ENCODE peak calls at places on chromosomes 11 and 22, in five cellular contexts. B is neuronal stem cell, W is skeletal muscle cell, Q is HFF-Myc, M is HT1080. J is an unnamed sample.

GRCh38 chr11:64358907-64359711 is at the start of gene RPS6KA4:
- DNase-seq in B (peak; percentile 57), W (no peak), Q (no peak), M (peak; percentile 60), J (peak; percentile 81)

GRCh38 chr11:132396318-132396717 is 1025.9 kb downstream of the NTM start:
- DNase-seq in B (no peak), W (no peak), Q (no peak), M (no peak), J (no peak)

GRCh38 chr11:93567406-93567819 is 24.2 kb upstream of the SMCO4 start:
- DNase-seq in B (no peak), W (no peak), Q (no peak), M (peak; percentile 44), J (no peak)

GRCh38 chr22:44721206-44721605 is 19.2 kb downstream of the PRR5 start:
- DNase-seq in B (peak; percentile 48), W (no peak), Q (no peak), M (peak; percentile 28), J (no peak)

GRCh38 chr11:43359432-43359818 is 705 bp downstream of the TTC17 start:
- DNase-seq in B (peak; percentile 23), W (no peak), Q (no peak), M (peak; percentile 44), J (peak; percentile 47)

GRCh38 chr11:40118780-40119179 is 1340.7 kb downstream of the LRRC4C start:
- DNase-seq in B (no peak), W (no peak), Q (no peak), M (no peak), J (no peak)

GRCh38 chr11:84056696-84057095 is 770.5 kb upstream of the CCDC90B start:
- DNase-seq in B (no peak), W (no peak), Q (no peak), M (no peak), J (no peak)

GRCh38 chr11:130435671-130436070 is 7.3 kb upstream of the ADAMTS8 start:
- DNase-seq in B (no peak), W (no peak), Q (no peak), M (peak; percentile 23), J (peak; percentile 53)

GRCh38 chr11:33531743-33532181 is 168.9 kb downstream of the C11orf91 start:
- DNase-seq in B (no peak), W (peak; percentile 95), Q (no peak), M (peak; percentile 92), J (peak; percentile 94)

GRCh38 chr22:46974077-46974476 is 211.6 kb downstream of the TBC1D22A start:
- DNase-seq in B (no peak), W (no peak), Q (no peak), M (no peak), J (no peak)

GRCh38 chr22:30755760-30756124 is 61.1 kb downstream of the OSBP2 start:
- DNase-seq in B (no peak), W (no peak), Q (no peak), M (no peak), J (no peak)

GRCh38 chr22:17412232-17412631 is 43.0 kb downstream of the CECR2 start:
- DNase-seq in B (no peak), W (no peak), Q (no peak), M (no peak), J (no peak)

GRCh38 chr22:24247011-24247507 is 2.2 kb upstream of the GGT5 start:
- DNase-seq in B (no peak), W (no peak), Q (no peak), M (no peak), J (peak; percentile 27)

GRCh38 chr11:68551223-68551622 is 90.7 kb downstream of the PPP6R3 start:
- DNase-seq in B (no peak), W (no peak), Q (no peak), M (no peak), J (no peak)

GRCh38 chr11:2103666-2104523 is 35.3 kb downstream of the IGF2 start:
- DNase-seq in B (no peak), W (no peak), Q (no peak), M (no peak), J (no peak)

GRCh38 chr11:9293646-9294045 is 20.7 kb downstream of the TMEM41B start:
- DNase-seq in B (no peak), W (no peak), Q (no peak), M (no peak), J (no peak)

GRCh38 chr11:61041755-61042518 is 60.4 kb upstream of the CD5 start:
- DNase-seq in B (peak; percentile 35), W (no peak), Q (no peak), M (peak; percentile 20), J (peak; percentile 7)

GRCh38 chr11:118841469-118842222 is 42.0 kb upstream of the CXCR5 start:
- DNase-seq in B (no peak), W (no peak), Q (no peak), M (no peak), J (no peak)

GRCh38 chr11:21229224-21229623 is 559.8 kb downstream of the NELL1 start:
- DNase-seq in B (no peak), W (no peak), Q (no peak), M (no peak), J (no peak)

GRCh38 chr22:36764641-36765040 is 11.3 kb downstream of the IFT27 start:
- DNase-seq in B (no peak), W (no peak), Q (no peak), M (no peak), J (no peak)

GRCh38 chr22:19805821-19806212 is 45.2 kb downstream of the TBX1 start:
- DNase-seq in B (no peak), W (no peak), Q (no peak), M (no peak), J (peak; percentile 59)

GRCh38 chr11:132504501-132505041 is 1027.7 kb downstream of the OPCML start:
- DNase-seq in B (no peak), W (no peak), Q (no peak), M (no peak), J (no peak)

GRCh38 chr11:44868455-44869421 is 81.9 kb downstream of the TP53I11 start:
- DNase-seq in B (no peak), W (no peak), Q (no peak), M (no peak), J (no peak)

GRCh38 chr11:58900479-58901420 is 38.5 kb upstream of the GLYATL1 start:
- DNase-seq in B (peak; percentile 92), W (no peak), Q (no peak), M (peak; percentile 54), J (peak; percentile 71)

GRCh38 chr22:32375678-32376450 is 18.2 kb downstream of the RFPL3 start:
- DNase-seq in B (no peak), W (no peak), Q (no peak), M (no peak), J (no peak)

GRCh38 chr11:94641167-94641761 is 74.1 kb downstream of the PIWIL4 start:
- DNase-seq in B (no peak), W (no peak), Q (no peak), M (no peak), J (no peak)

GRCh38 chr22:29325356-29325755 is 9.9 kb upstream of the RASL10A start:
- DNase-seq in B (no peak), W (no peak), Q (no peak), M (no peak), J (no peak)

GRCh38 chr22:26785942-26786341 is 128.6 kb downstream of the MIAT start:
- DNase-seq in B (no peak), W (no peak), Q (no peak), M (no peak), J (no peak)

GRCh38 chr22:19942886-19943664 is 1.5 kb upstream of the TXNRD2 start:
- DNase-seq in B (no peak), W (peak; percentile 68), Q (peak; percentile 65), M (peak; percentile 47), J (peak; percentile 87)

GRCh38 chr11:17014321-17014773 is at the start of gene PLEKHA7:
- DNase-seq in B (peak; percentile 21), W (no peak), Q (no peak), M (no peak), J (no peak)

GRCh38 chr22:24728790-24729637 is 45.5 kb downstream of the PIWIL3 start:
- DNase-seq in B (no peak), W (peak; percentile 10), Q (no peak), M (no peak), J (no peak)

GRCh38 chr11:95413761-95414160 is 182.8 kb upstream of the SESN3 start:
- DNase-seq in B (no peak), W (no peak), Q (no peak), M (no peak), J (no peak)

GRCh38 chr11:96664108-96664507 is 274.3 kb downstream of the JRKL start:
- DNase-seq in B (no peak), W (no peak), Q (no peak), M (no peak), J (no peak)

GRCh38 chr11:129364143-129364654 is 11.4 kb upstream of the BARX2 start:
- DNase-seq in B (peak; percentile 87), W (peak; percentile 49), Q (peak; percentile 56), M (peak; percentile 78), J (peak; percentile 85)

GRCh38 chr11:133835258-133836075 is 9.8 kb downstream of the SPATA19 start:
- DNase-seq in B (peak; percentile 78), W (peak; percentile 4), Q (peak; percentile 7), M (peak; percentile 70), J (peak; percentile 55)

GRCh38 chr22:44244265-44244822 is 63.6 kb downstream of the PARVG start:
- DNase-seq in B (no peak), W (no peak), Q (no peak), M (no peak), J (no peak)

GRCh38 chr11:78344114-78344513 is 73.5 kb downstream of the GAB2 start:
- DNase-seq in B (no peak), W (no peak), Q (no peak), M (no peak), J (no peak)

GRCh38 chr11:109808569-109808968 is 284.6 kb upstream of the ZC3H12C start:
- DNase-seq in B (no peak), W (no peak), Q (no peak), M (peak; percentile 47), J (peak; percentile 51)

GRCh38 chr11:118524757-118525465 is 2.4 kb upstream of the TTC36 start:
- DNase-seq in B (no peak), W (no peak), Q (no peak), M (no peak), J (no peak)

GRCh38 chr11:115736146-115736545 is 231.9 kb upstream of the CADM1 start:
- DNase-seq in B (no peak), W (no peak), Q (no peak), M (no peak), J (no peak)

J was measured in ELR.